ENCODE peak calls at places on chromosomes 1 and 21, in nine cellular contexts. Y is breast epithelium; E is dermis blood vessel endothelial cell; X is activated naive CD4-positive, alpha-beta T cell treated with Interleukin-2 at 50 U/mL for 16 hours; C is G401; B is stimulated activated naive CD8-positive, alpha-beta T cell treated with anti-CD3 and anti-CD28 coated beads, Interleukin-15, Interleukin-2, amounts not matched to agents 100 U/mL and 50 U/mL, for 24 hours; S is neural crest cell; Q is stimulated activated CD8-positive, alpha-beta memory T cell treated with anti-CD3 and anti-CD28 coated beads, Interleukin-7, amount 100 ng/mL, for 24 hours; F is mucosa of descending colon. O is an unnamed sample.
A peak's percentile ranks its signal among the peaks of the same experiment; 100 is the strongest.

GRCh38 chr1:231702804-231703203 is 76.2 kb downstream of the DISC1 start:
- DNase-seq in Y (no peak), E (no peak), X (no peak), C (no peak), B (no peak), S (no peak), Q (no peak), F (no peak), O (no peak)

GRCh38 chr21:43884012-43884860 is 19.2 kb downstream of the AGPAT3 start:
- DNase-seq in Y (peak; percentile 50), E (peak; percentile 41), X (peak; percentile 24), C (no peak), B (peak; percentile 33), S (no peak), Q (no peak), F (peak; percentile 80), O (peak; percentile 91)

GRCh38 chr21:44487831-44488230 is 32.5 kb downstream of the LRRC3 start:
- DNase-seq in Y (no peak), E (peak; percentile 62), X (peak; percentile 49), C (peak; percentile 4), B (peak; percentile 66), S (peak; percentile 44), Q (peak; percentile 27), F (no peak), O (peak; percentile 42)

GRCh38 chr1:40844887-40845878 is 17.0 kb downstream of the CITED4 start:
- DNase-seq in Y (no peak), E (no peak), X (no peak), C (no peak), B (no peak), S (no peak), Q (no peak), F (no peak), O (no peak)

GRCh38 chr1:15799928-15800835 is 7.3 kb downstream of the UQCRHL start:
- DNase-seq in Y (peak; percentile 70), E (peak; percentile 42), X (no peak), C (peak; percentile 35), B (no peak), S (no peak), Q (no peak), F (peak; percentile 92), O (peak; percentile 91)

GRCh38 chr1:66788231-66788939 is 12.7 kb downstream of the INSL5 start:
- DNase-seq in Y (no peak), E (no peak), X (peak; percentile 69), C (no peak), B (peak; percentile 66), S (no peak), Q (peak; percentile 29), F (no peak), O (no peak)

GRCh38 chr1:22318279-22318983 is 133.2 kb upstream of the ZBTB40 start:
- DNase-seq in Y (no peak), E (no peak), X (no peak), C (peak; percentile 80), B (no peak), S (peak; percentile 67), Q (no peak), F (no peak), O (peak; percentile 64)

GRCh38 chr1:158506369-158506987 is 34.5 kb downstream of the OR10R2 start:
- DNase-seq in Y (no peak), E (peak; percentile 63), X (peak; percentile 46), C (no peak), B (peak; percentile 40), S (peak; percentile 33), Q (peak; percentile 26), F (peak; percentile 47), O (peak; percentile 55)

GRCh38 chr21:45304161-45304830 is 16.6 kb upstream of the POFUT2 start:
- DNase-seq in Y (no peak), E (no peak), X (no peak), C (no peak), B (no peak), S (no peak), Q (no peak), F (no peak), O (no peak)

GRCh38 chr1:59672851-59673574 is 141.7 kb upstream of the HOOK1 start:
- DNase-seq in Y (peak; percentile 35), E (peak; percentile 37), X (no peak), C (no peak), B (no peak), S (no peak), Q (no peak), F (no peak), O (peak; percentile 19)

GRCh38 chr1:227729881-227730629 is 5.0 kb downstream of the JMJD4 start:
- DNase-seq in Y (no peak), E (peak; percentile 70), X (peak; percentile 60), C (peak; percentile 73), B (peak; percentile 56), S (peak; percentile 54), Q (no peak), F (peak; percentile 68), O (peak; percentile 64)

GRCh38 chr1:8419172-8419571 is 101.3 kb downstream of the SLC45A1 start:
- DNase-seq in Y (no peak), E (no peak), X (no peak), C (no peak), B (no peak), S (no peak), Q (no peak), F (no peak), O (no peak)

GRCh38 chr1:75855010-75855409 is 58.3 kb downstream of the MSH4 start:
- DNase-seq in Y (no peak), E (no peak), X (no peak), C (no peak), B (no peak), S (no peak), Q (no peak), F (no peak), O (no peak)

GRCh38 chr1:182259229-182259872 is 132.2 kb downstream of the GLUL start:
- DNase-seq in Y (peak; percentile 76), E (no peak), X (peak; percentile 44), C (no peak), B (peak; percentile 48), S (no peak), Q (peak; percentile 4), F (peak; percentile 54), O (no peak)

GRCh38 chr1:116128669-116129068 is 17.5 kb downstream of the MAB21L3 start:
- DNase-seq in Y (no peak), E (no peak), X (peak; percentile 53), C (no peak), B (peak; percentile 66), S (no peak), Q (no peak), F (no peak), O (no peak)

GRCh38 chr1:247182994-247183393 is 11.2 kb upstream of the ZNF124 start:
- DNase-seq in Y (no peak), E (no peak), X (no peak), C (no peak), B (no peak), S (no peak), Q (no peak), F (no peak), O (no peak)

GRCh38 chr1:74199504-74199903 is 1.5 kb downstream of the FPGT start:
- DNase-seq in Y (no peak), E (no peak), X (no peak), C (no peak), B (no peak), S (no peak), Q (no peak), F (no peak), O (no peak)

GRCh38 chr1:181508486-181509165 is 25.3 kb downstream of the CACNA1E start:
- DNase-seq in Y (no peak), E (no peak), X (no peak), C (no peak), B (no peak), S (no peak), Q (no peak), F (no peak), O (no peak)

GRCh38 chr21:45528028-45528705 is 14.1 kb downstream of the SLC19A1 start:
- DNase-seq in Y (no peak), E (no peak), X (no peak), C (no peak), B (no peak), S (no peak), Q (no peak), F (no peak), O (no peak)

GRCh38 chr1:45340816-45341215 is 576 bp upstream of the MUTYH start:
- DNase-seq in Y (no peak), E (peak; percentile 17), X (no peak), C (peak; percentile 23), B (peak; percentile 31), S (no peak), Q (no peak), F (no peak), O (peak; percentile 25)

GRCh38 chr1:199901341-199901740 is 126.2 kb upstream of the NR5A2 start:
- DNase-seq in Y (no peak), E (no peak), X (no peak), C (no peak), B (no peak), S (no peak), Q (no peak), F (no peak), O (no peak)

GRCh38 chr1:184906771-184907170 is 67.5 kb downstream of the NIBAN1 start:
- DNase-seq in Y (no peak), E (no peak), X (no peak), C (no peak), B (no peak), S (no peak), Q (no peak), F (no peak), O (no peak)

GRCh38 chr1:29259802-29260441 is 23.6 kb downstream of the PTPRU start:
- DNase-seq in Y (no peak), E (peak; percentile 28), X (peak; percentile 32), C (no peak), B (peak; percentile 60), S (peak; percentile 30), Q (no peak), F (peak; percentile 67), O (peak; percentile 81)

GRCh38 chr1:9229549-9229948 is 5.0 kb upstream of the H6PD start:
- DNase-seq in Y (no peak), E (no peak), X (no peak), C (no peak), B (no peak), S (no peak), Q (no peak), F (no peak), O (no peak)

GRCh38 chr1:71089536-71090270 is 8.9 kb upstream of the ZRANB2 start:
- DNase-seq in Y (no peak), E (no peak), X (no peak), C (no peak), B (no peak), S (no peak), Q (no peak), F (peak; percentile 20), O (no peak)

GRCh38 chr1:194447635-194448034 is 1261.2 kb upstream of the B3GALT2 start:
- DNase-seq in Y (no peak), E (no peak), X (no peak), C (no peak), B (no peak), S (no peak), Q (no peak), F (no peak), O (no peak)

GRCh38 chr1:41382531-41383090 is 21.4 kb downstream of the FOXO6 start:
- DNase-seq in Y (peak; percentile 62), E (peak; percentile 42), X (no peak), C (no peak), B (no peak), S (no peak), Q (no peak), F (peak; percentile 36), O (peak; percentile 65)

GRCh38 chr1:20076695-20077461 is 6.9 kb downstream of the PLA2G5 start:
- DNase-seq in Y (no peak), E (no peak), X (no peak), C (no peak), B (no peak), S (no peak), Q (no peak), F (no peak), O (no peak)

GRCh38 chr1:223363856-223364684 is at the start of gene SUSD4:
- DNase-seq in Y (peak; percentile 29), E (peak; percentile 15), X (peak; percentile 65), C (peak; percentile 82), B (peak; percentile 56), S (peak; percentile 36), Q (peak; percentile 26), F (peak; percentile 43), O (peak; percentile 76)

GRCh38 chr1:155648207-155649147 is 38.5 kb downstream of the MSTO1 start:
- DNase-seq in Y (peak; percentile 31), E (peak; percentile 88), X (no peak), C (no peak), B (no peak), S (no peak), Q (no peak), F (peak; percentile 23), O (peak; percentile 80)